ENCODE peak calls at places on chromosomes 12 and 14, in six cellular contexts. U is cardiac muscle cell; V is body of pancreas; T is CD8-positive, alpha-beta memory T cell; D is neural progenitor cell; A is PC-3. F is an unnamed sample. For H3K4me1, the result is how much of the 10 kb centered on the place peaks cover.

GRCh38 chr12:113130457-113131135 is 5.0 kb downstream of the RASAL1 start:
- DNase-seq in T (no peak), A (peak), V (no peak), U (no peak), D (peak), F (no peak)

GRCh38 chr12:7127916-7128626 is 618 bp downstream of the RBP5 start:
- DNase-seq in D (no peak), A (no peak), T (no peak), U (no peak), V (no peak), F (no peak)

GRCh38 chr12:5546616-5547015 is 114.7 kb downstream of the NTF3 start:
- DNase-seq in A (no peak), V (no peak), U (no peak), D (no peak), T (no peak), F (no peak)

GRCh38 chr12:45166056-45166455 is 49.8 kb upstream of the ANO6 start:
- DNase-seq in U (no peak), V (no peak), A (no peak), D (no peak), T (no peak), F (no peak)

GRCh38 chr12:46110928-46111699 is 120.7 kb upstream of the SCAF11 start:
- DNase-seq in U (no peak), D (no peak), T (no peak), A (no peak), V (no peak), F (no peak)

GRCh38 chr12:4440187-4440941 is 5.3 kb downstream of the FGF6 start:
- DNase-seq in V (no peak), D (peak), U (no peak), A (no peak), T (no peak), F (no peak)

GRCh38 chr12:132218915-132219314 is 74.7 kb downstream of the NOC4L start:
- DNase-seq in U (peak), A (peak), T (peak), D (peak), V (no peak), F (no peak)

GRCh38 chr14:52363001-52363704 is 49.0 kb downstream of the PTGER2 start:
- DNase-seq in T (no peak), U (no peak), D (no peak), V (no peak), A (no peak), F (no peak)

GRCh38 chr12:74152370-74152769 is 385.3 kb upstream of the ATXN7L3B start:
- DNase-seq in V (no peak), A (no peak), D (peak), T (no peak), U (peak), F (no peak)

GRCh38 chr12:85920324-85920947 is 46.3 kb downstream of the NTS start:
- DNase-seq in V (no peak), T (no peak), U (peak), A (peak), D (peak), F (no peak)

GRCh38 chr12:62194616-62195015 is 65.6 kb upstream of the USP15 start:
- DNase-seq in U (no peak), A (peak), T (no peak), D (no peak), V (no peak), F (no peak)

GRCh38 chr12:51381226-51382079 is 9.8 kb downstream of the GALNT6 start:
- DNase-seq in A (no peak), U (no peak), V (no peak), T (no peak), D (no peak), F (peak)

GRCh38 chr14:94970937-94971730 is 186.2 kb downstream of the DICER1 start:
- DNase-seq in T (no peak), A (no peak), U (no peak), D (no peak), V (no peak), F (no peak)

GRCh38 chr12:89350661-89351488 is 1.4 kb downstream of the DUSP6 start:
- DNase-seq in T (peak), D (peak), U (peak), A (no peak), V (peak), F (no peak)

GRCh38 chr12:130656411-130656810 is 59.7 kb downstream of the RIMBP2 start:
- DNase-seq in T (no peak), D (no peak), U (no peak), V (no peak), A (no peak), F (no peak)

GRCh38 chr12:119328111-119328510 is 6.4 kb upstream of the CCDC60 start:
- DNase-seq in T (no peak), A (peak), V (no peak), U (peak), D (peak), F (no peak)

GRCh38 chr12:71938728-71939385 is at the start of gene TPH2:
- DNase-seq in D (peak), A (peak), V (peak), T (peak), U (peak), F (no peak)

GRCh38 chr12:19008102-19008501 is 121.4 kb upstream of the PLEKHA5 start:
- DNase-seq in T (no peak), U (no peak), D (no peak), V (no peak), A (peak), F (no peak)

GRCh38 chr14:50813544-50813863 is 17.5 kb downstream of the NIN start:
- DNase-seq in U (no peak), T (peak), A (no peak), V (no peak), D (no peak), F (no peak)

GRCh38 chr14:101220921-101221510 is 317.5 kb upstream of the RTL1 start:
- DNase-seq in U (no peak), T (no peak), D (no peak), A (no peak), V (no peak), F (no peak)

GRCh38 chr14:105856676-105857222 is 330.4 kb downstream of the TMEM121 start:
- DNase-seq in A (no peak), V (peak), T (no peak), U (no peak), D (no peak), F (peak)

GRCh38 chr14:90785876-90786450 is 30.3 kb downstream of the TTC7B start:
- DNase-seq in U (no peak), A (no peak), V (peak), D (no peak), T (no peak), F (no peak)

DNA sequence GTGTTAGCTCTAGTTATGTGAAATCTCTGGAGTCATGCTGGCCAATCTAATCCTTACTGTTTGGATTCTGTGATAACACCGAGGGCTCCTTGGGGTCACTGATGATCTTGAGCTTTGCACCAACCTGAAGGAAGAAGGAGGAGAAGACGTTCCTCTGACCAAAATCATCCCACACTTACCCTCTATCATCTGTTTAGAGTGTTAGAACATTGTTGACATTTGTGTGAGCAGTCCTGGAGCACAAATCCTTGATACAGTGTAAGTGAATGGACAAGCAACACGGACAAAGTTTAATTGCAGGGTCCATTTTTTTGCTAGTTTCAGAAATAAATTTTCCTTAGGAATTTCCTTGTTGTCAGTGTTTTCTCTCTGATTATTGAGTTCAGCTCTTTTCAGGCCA is 181.7 kb downstream of the AKAP6 start:
- DNase-seq in V (no peak), A (no peak), U (no peak), D (no peak), T (no peak), F (no peak)
- H3K4me1 ChIP-seq in V (under half), A (half or more), U (under half), D (under half), T (under half), F (under half)

GRCh38 chr12:109099426-109100020 is 2.1 kb downstream of the UNG start:
- DNase-seq in V (no peak), D (no peak), U (no peak), A (no peak), T (peak), F (no peak)
- H3K27ac ChIP-seq in V (no peak), D (no peak), U (peak), A (no peak), T (no peak), F (peak)

GRCh38 chr14:96192049-96192448 is 12.6 kb upstream of the BDKRB2 start:
- DNase-seq in V (no peak), U (no peak), A (no peak), T (no peak), D (no peak), F (no peak)

GRCh38 chr14:96191355-96191754 is 13.3 kb upstream of the BDKRB2 start:
- DNase-seq in V (no peak), D (no peak), A (no peak), T (no peak), U (no peak), F (no peak)

GRCh38 chr14:96194262-96194656 is 10.4 kb upstream of the BDKRB2 start:
- DNase-seq in V (no peak), D (no peak), U (no peak), A (no peak), T (no peak), F (no peak)

GRCh38 chr14:96194657-96195431 is 9.8 kb upstream of the BDKRB2 start:
- DNase-seq in V (peak), D (no peak), T (no peak), A (no peak), U (no peak), F (no peak)

DNA sequence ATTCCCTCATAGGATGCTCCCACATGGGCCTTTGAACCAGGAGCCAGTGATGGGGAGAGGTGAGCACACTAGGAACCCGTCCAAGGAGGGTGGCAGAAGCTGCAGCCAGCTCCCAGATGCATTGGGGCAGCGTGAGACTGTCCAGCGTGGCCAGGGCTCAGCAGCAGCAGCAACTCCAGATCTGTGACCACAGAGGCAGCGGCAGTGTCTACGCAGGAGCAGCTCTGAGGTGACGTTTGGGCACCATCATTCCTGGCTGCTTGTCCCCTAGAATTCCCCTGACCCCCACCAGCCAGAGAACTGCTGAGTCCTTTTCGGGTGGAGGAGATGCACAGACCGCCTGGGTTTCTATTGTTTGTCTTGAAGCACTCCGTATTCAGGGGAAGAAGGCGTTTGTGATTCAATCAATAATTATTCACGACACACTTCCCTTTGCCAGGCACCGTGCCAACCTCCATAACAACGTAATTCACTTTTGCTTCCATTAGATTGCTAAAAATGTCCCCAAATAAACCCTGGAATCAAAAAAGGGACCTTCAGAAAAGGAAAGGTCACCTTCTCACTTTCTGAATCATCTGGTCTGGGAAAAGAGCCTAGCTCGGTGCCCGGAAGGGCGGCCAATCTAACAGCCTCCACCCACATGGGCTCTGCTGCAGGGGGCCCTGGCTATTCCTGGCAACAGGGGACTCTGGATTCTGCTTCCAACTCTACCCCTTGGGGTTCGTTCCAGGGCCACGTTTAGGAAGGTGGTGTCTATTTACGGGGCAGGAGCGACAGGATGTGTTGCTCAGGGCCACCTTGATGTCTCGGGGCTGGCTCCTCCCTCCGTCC is 11.4 kb upstream of the BDKRB2 start:
- DNase-seq in D (no peak), A (no peak), V (no peak), U (no peak), T (no peak), F (no peak)
- H3K4me3 ChIP-seq in D (no peak), A (no peak), V (no peak), U (no peak), T (no peak), F (no peak)

DNA sequence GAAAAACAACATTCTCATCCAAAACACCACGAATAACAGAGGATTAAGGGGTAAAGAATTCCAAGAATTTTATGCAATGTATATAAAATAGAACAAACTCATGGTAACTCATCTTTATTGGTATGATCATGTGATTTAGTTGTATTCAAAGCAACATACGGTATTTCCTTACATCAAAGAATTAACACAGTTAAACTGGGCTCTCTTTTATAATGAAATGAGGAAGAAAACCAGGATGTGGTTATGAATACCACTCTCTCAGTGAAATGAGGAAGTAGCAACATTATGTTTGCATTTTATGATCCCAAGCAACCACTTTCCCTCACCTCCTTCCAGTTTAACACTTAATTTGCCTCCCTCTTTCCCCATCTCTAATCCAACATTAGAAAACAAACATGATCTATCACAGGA is 22.9 kb downstream of the SPTLC2 start:
- DNase-seq in A (peak), T (peak), V (no peak), D (no peak), U (no peak), F (no peak)
- H3K4me1 ChIP-seq in A (under half), T (under half), V (under half), D (under half), U (under half), F (under half)